ENCODE peak calls at places on chromosomes 3 and 15, in nine cellular contexts. W is amygdala, Y is mesendoderm, B is lower lobe of right lung, I is left lung, E is NCI-H1092, X is activated T-cell treated with anti-CD3 and anti-CD28 coated beads for 1 hour, Q is fibroblast of gingiva, H is pancreas. G is an unnamed sample.

GRCh38 chr15:72271895-72272212 is 500 bp downstream of the PARP6 start:
- DNase-seq in B (no peak), E (peak; percentile 0), I (no peak), W (no peak), Q (no peak), Y (peak; percentile 67), H (no peak), X (no peak), G (no peak)

GRCh38 chr3:115975353-115975752 is 352.0 kb downstream of the GAP43 start:
- DNase-seq in Y (no peak), Q (no peak), B (no peak), W (no peak), I (no peak), X (no peak), E (no peak), H (no peak), G (no peak)

GRCh38 chr3:134017490-134017889 is 12.2 kb downstream of the SLCO2A1 start:
- DNase-seq in H (no peak), B (no peak), W (no peak), Y (no peak), I (no peak), E (no peak), X (no peak), Q (no peak), G (no peak)

GRCh38 chr3:170488802-170489201 is 70.1 kb downstream of the CLDN11 start:
- DNase-seq in Q (peak; percentile 92), W (no peak), B (no peak), I (no peak), Y (no peak), E (no peak), H (no peak), X (no peak), G (no peak)

GRCh38 chr15:45387379-45388007 is 9.1 kb upstream of the GATM start:
- DNase-seq in Q (no peak), I (no peak), Y (no peak), X (no peak), B (no peak), E (no peak), H (no peak), W (no peak), G (no peak)

GRCh38 chr3:38588276-38588971 is 61.1 kb downstream of the SCN5A start:
- DNase-seq in E (no peak), X (no peak), H (peak; percentile 2), Y (no peak), Q (no peak), I (peak; percentile 58), B (peak; percentile 32), W (no peak), G (no peak)

GRCh38 chr3:16484216-16484615 is 29.3 kb downstream of the RFTN1 start:
- DNase-seq in I (no peak), Y (no peak), B (no peak), X (no peak), W (no peak), H (no peak), E (no peak), Q (peak; percentile 96), G (no peak)

GRCh38 chr3:178454714-178455113 is 81.5 kb upstream of the KCNMB2 start:
- DNase-seq in E (no peak), B (no peak), X (no peak), H (no peak), Q (no peak), Y (no peak), I (peak; percentile 30), W (no peak), G (no peak)

GRCh38 chr3:40166997-40167396 is 142.5 kb upstream of the EIF1B start:
- DNase-seq in X (no peak), H (no peak), Q (no peak), W (no peak), E (no peak), Y (peak; percentile 70), B (no peak), I (no peak), G (no peak)

GRCh38 chr3:4978259-4978965 is 825 bp upstream of the BHLHE40 start:
- DNase-seq in Q (peak; percentile 99), X (peak; percentile 54), Y (peak; percentile 99), I (peak; percentile 100), H (peak; percentile 98), E (peak; percentile 69), W (peak; percentile 83), B (peak; percentile 99), G (peak; percentile 97)

GRCh38 chr15:39874890-39875549 is 45.0 kb downstream of the GPR176 start:
- DNase-seq in I (no peak), E (peak; percentile 12), X (no peak), H (peak; percentile 33), W (no peak), Q (peak; percentile 64), Y (peak; percentile 40), B (no peak), G (no peak)

GRCh38 chr3:29385056-29385455 is 104.2 kb downstream of the RBMS3 start:
- DNase-seq in W (no peak), X (no peak), H (no peak), E (no peak), I (no peak), Q (peak; percentile 45), Y (no peak), B (no peak), G (no peak)

GRCh38 chr3:172266103-172266502 is 182.2 kb downstream of the GHSR start:
- DNase-seq in E (no peak), X (no peak), I (no peak), H (no peak), W (no peak), Q (no peak), B (no peak), Y (no peak), G (no peak)

GRCh38 chr3:21484323-21485154 is 266.5 kb downstream of the ZNF385D start:
- DNase-seq in Y (peak; percentile 95), X (no peak), B (no peak), I (no peak), W (peak; percentile 9), Q (peak; percentile 47), E (peak; percentile 21), H (peak; percentile 58), G (no peak)

GRCh38 chr3:8895829-8896228 is 67.4 kb downstream of the RAD18 start:
- DNase-seq in H (no peak), X (no peak), Q (no peak), B (no peak), I (no peak), E (no peak), W (no peak), Y (no peak), G (no peak)

GRCh38 chr3:130925628-130926027 is 31.7 kb downstream of the ATP2C1 start:
- DNase-seq in E (no peak), Y (no peak), B (no peak), W (no peak), I (no peak), Q (peak; percentile 35), X (no peak), H (no peak), G (no peak)

GRCh38 chr15:91552555-91552954 is 301.0 kb upstream of the SLCO3A1 start:
- DNase-seq in W (no peak), B (no peak), H (no peak), Y (no peak), E (no peak), X (no peak), Q (no peak), I (no peak), G (no peak)

GRCh38 chr3:157871838-157872497 is 234.3 kb downstream of the SHOX2 start:
- DNase-seq in Y (no peak), H (no peak), X (no peak), E (no peak), I (no peak), B (no peak), Q (no peak), W (no peak), G (no peak)

GRCh38 chr3:24494616-24495333 is at the start of gene THRB:
- DNase-seq in Q (peak; percentile 62), H (peak; percentile 79), E (no peak), X (no peak), I (peak; percentile 88), Y (peak; percentile 76), B (peak; percentile 78), W (peak; percentile 41), G (peak; percentile 75)

GRCh38 chr3:171748341-171748918 is 61.9 kb downstream of the PLD1 start:
- DNase-seq in Y (peak; percentile 41), Q (peak; percentile 53), W (no peak), B (no peak), X (no peak), H (no peak), I (no peak), E (no peak), G (no peak)

GRCh38 chr3:105369501-105370371 is 3.0 kb downstream of the ALCAM start:
- DNase-seq in X (no peak), B (peak; percentile 82), W (peak; percentile 58), Q (peak; percentile 72), E (peak; percentile 40), Y (peak; percentile 53), H (peak; percentile 66), I (peak; percentile 90), G (peak; percentile 85)

GRCh38 chr15:31456329-31457060 is 129.9 kb downstream of the KLF13 start:
- DNase-seq in E (no peak), X (no peak), W (no peak), B (no peak), H (no peak), I (no peak), Y (no peak), Q (no peak), G (no peak)

GRCh38 chr3:134002326-134002725 is 27.4 kb downstream of the SLCO2A1 start:
- DNase-seq in Y (no peak), E (no peak), I (no peak), X (no peak), B (no peak), W (no peak), Q (peak; percentile 68), H (no peak), G (no peak)

GRCh38 chr3:11455977-11456376 is 183.8 kb downstream of the ATG7 start:
- DNase-seq in H (no peak), I (no peak), B (no peak), E (no peak), W (no peak), Q (peak; percentile 81), Y (no peak), X (no peak), G (no peak)

GRCh38 chr3:72678892-72679291 is 169.4 kb downstream of the SHQ1 start:
- DNase-seq in Y (no peak), X (no peak), W (no peak), H (no peak), I (no peak), E (no peak), B (no peak), Q (no peak), G (no peak)

GRCh38 chr3:117358717-117359314 is 649.2 kb downstream of the TUSC7 start:
- DNase-seq in B (no peak), I (no peak), X (no peak), Y (no peak), Q (no peak), H (no peak), E (no peak), W (no peak), G (no peak)

GRCh38 chr15:39248204-39248603 is 332.7 kb upstream of the THBS1 start:
- DNase-seq in Q (peak; percentile 21), W (no peak), H (no peak), E (no peak), X (no peak), B (peak; percentile 52), I (no peak), Y (no peak), G (no peak)

GRCh38 chr15:48396020-48396419 is 64.8 kb downstream of the DUT start:
- DNase-seq in B (no peak), X (no peak), W (no peak), Q (no peak), E (no peak), Y (peak; percentile 53), H (no peak), I (no peak), G (no peak)

GRCh38 chr3:126896067-126896441 is 86.9 kb upstream of the PLXNA1 start:
- DNase-seq in E (no peak), W (no peak), B (no peak), Y (no peak), X (no peak), Q (no peak), H (no peak), I (no peak), G (no peak)

GRCh38 chr15:61702224-61703120 is 357.8 kb downstream of the VPS13C start:
- DNase-seq in X (no peak), H (no peak), E (peak; percentile 23), I (no peak), Y (peak; percentile 48), W (no peak), Q (peak; percentile 15), B (no peak), G (no peak)

GRCh38 chr3:88203537-88204143 is 53.9 kb downstream of the C3orf38 start:
- DNase-seq in W (peak; percentile 34), X (peak; percentile 25), I (no peak), E (peak; percentile 38), B (no peak), Y (peak; percentile 68), H (peak; percentile 77), Q (peak; percentile 66), G (peak; percentile 70)